ENCODE peak calls at places on chromosomes 13 and 19, in seven cellular contexts. R is aorta, S is HFF-Myc, O is body of pancreas, Q is lower lobe of right lung, M is mucosa of descending colon, B is left ventricle myocardium inferior. C is an unnamed sample.

GRCh38 chr19:3458229-3458555 is 22.1 kb downstream of the SMIM24 start:
- DNase-seq in M (no peak), S (no peak), O (no peak), Q (no peak), R (peak), B (no peak), C (no peak)

GRCh38 chr19:42985588-42985987 is 40.7 kb downstream of the PSG11 start:
- DNase-seq in M (no peak), O (no peak), R (no peak), Q (no peak), S (no peak), B (no peak), C (no peak)

GRCh38 chr19:7219056-7219455 is 75.2 kb downstream of the INSR start:
- DNase-seq in S (no peak), Q (no peak), M (no peak), B (no peak), R (no peak), O (no peak), C (no peak)

GRCh38 chr13:112727581-112727980 is 37.7 kb downstream of the ATP11A start:
- DNase-seq in M (no peak), B (no peak), R (no peak), S (no peak), O (no peak), Q (no peak), C (no peak)

GRCh38 chr13:73717632-73718031 is 416.6 kb downstream of the KLF12 start:
- DNase-seq in S (no peak), O (peak), Q (no peak), R (no peak), M (no peak), B (no peak), C (no peak)

GRCh38 chr13:42239644-42240043 is 32.3 kb upstream of the AKAP11 start:
- DNase-seq in Q (no peak), S (no peak), B (no peak), R (no peak), O (no peak), M (no peak), C (no peak)

GRCh38 chr19:38134538-38135149 is 89.4 kb downstream of the DPF1 start:
- DNase-seq in M (no peak), B (no peak), R (no peak), Q (no peak), O (peak), S (peak), C (no peak)

GRCh38 chr19:35341006-35341405 is 6.7 kb upstream of the FFAR1 start:
- DNase-seq in B (no peak), R (peak), M (no peak), O (no peak), Q (peak), S (no peak), C (no peak)

GRCh38 chr13:30600470-30600869 is 17.2 kb upstream of the USPL1 start:
- DNase-seq in B (no peak), O (no peak), M (no peak), S (no peak), Q (peak), R (no peak), C (no peak)

GRCh38 chr13:45949161-45949560 is 97.6 kb upstream of the SIAH3 start:
- DNase-seq in R (no peak), S (no peak), O (no peak), M (no peak), B (no peak), Q (no peak), C (no peak)

GRCh38 chr19:46133101-46133627 is 8.7 kb upstream of the IGFL3 start:
- DNase-seq in Q (no peak), R (no peak), O (peak), B (no peak), S (peak), M (no peak), C (peak)

GRCh38 chr13:112943309-112944125 is 25.5 kb upstream of the MCF2L start:
- DNase-seq in Q (peak), M (peak), S (no peak), R (peak), O (peak), B (peak), C (peak)

GRCh38 chr13:43006893-43007631 is 15.0 kb upstream of the EPSTI1 start:
- DNase-seq in R (no peak), Q (no peak), O (no peak), B (no peak), S (no peak), M (no peak), C (no peak)

GRCh38 chr13:30895773-30896172 is 10.3 kb upstream of the MEDAG start:
- DNase-seq in R (peak), M (no peak), S (no peak), O (peak), B (peak), Q (no peak), C (no peak)

GRCh38 chr19:10719466-10719961 is 1.6 kb downstream of the DNM2 start:
- DNase-seq in S (no peak), B (no peak), M (no peak), R (no peak), Q (no peak), O (no peak), C (no peak)

GRCh38 chr13:32587774-32588165 is 1.5 kb downstream of the PDS5B start:
- DNase-seq in B (no peak), Q (no peak), R (no peak), M (no peak), S (no peak), O (no peak), C (no peak)

GRCh38 chr13:73580868-73581267 is 522.1 kb downstream of the KLF5 start:
- DNase-seq in M (no peak), S (no peak), O (no peak), B (no peak), R (no peak), Q (no peak), C (no peak)

GRCh38 chr13:50644081-50644871 is 199.2 kb downstream of the DLEU7 start:
- DNase-seq in S (no peak), O (no peak), B (no peak), Q (no peak), R (no peak), M (no peak), C (no peak)

GRCh38 chr19:1112254-1113208 is 8.7 kb downstream of the GPX4 start:
- DNase-seq in Q (peak), O (peak), S (no peak), B (no peak), M (peak), R (no peak), C (no peak)

GRCh38 chr13:64793131-64793530 is 2437.0 kb downstream of the PCDH9 start:
- DNase-seq in R (no peak), S (no peak), O (no peak), Q (no peak), M (no peak), B (no peak), C (no peak)

GRCh38 chr13:65336916-65337315 is 1893.2 kb downstream of the PCDH9 start:
- DNase-seq in S (no peak), M (no peak), Q (no peak), R (no peak), O (no peak), B (no peak), C (no peak)

GRCh38 chr19:16891696-16892382 is 3.0 kb downstream of the F2RL3 start:
- DNase-seq in Q (no peak), S (no peak), M (no peak), B (no peak), O (no peak), R (no peak), C (no peak)

GRCh38 chr19:16892438-16892837 is 3.6 kb downstream of the F2RL3 start:
- DNase-seq in R (no peak), Q (no peak), B (no peak), M (no peak), O (no peak), S (no peak), C (no peak)

GRCh38 chr19:16894080-16894479 is 5.3 kb downstream of the F2RL3 start:
- DNase-seq in M (no peak), R (no peak), S (no peak), O (no peak), B (no peak), Q (no peak), C (peak)

GRCh38 chr19:16893686-16893990 is 4.8 kb downstream of the F2RL3 start:
- DNase-seq in S (no peak), B (no peak), Q (no peak), R (no peak), M (no peak), O (no peak), C (peak)

GRCh38 chr19:16892868-16893685 is 4.3 kb downstream of the F2RL3 start:
- DNase-seq in B (no peak), Q (no peak), O (no peak), S (no peak), R (no peak), M (no peak), C (no peak)
- H3K4me3 ChIP-seq in B (no peak), Q (peak), O (no peak), S (no peak), R (no peak), M (no peak), C (no peak)

GRCh38 chr19:54470276-54470887 is 2.7 kb downstream of the CDC42EP5 start:
- DNase-seq in B (no peak), Q (no peak), S (no peak), O (no peak), M (no peak), R (no peak), C (no peak)

GRCh38 chr19:54475706-54476105 is 2.6 kb upstream of the CDC42EP5 start:
- DNase-seq in S (no peak), Q (no peak), R (no peak), O (no peak), M (peak), B (no peak), C (no peak)

GRCh38 chr19:54470991-54471782 is 1.9 kb downstream of the CDC42EP5 start:
- DNase-seq in S (no peak), R (peak), M (peak), B (peak), Q (peak), O (peak), C (no peak)

GRCh38 chr19:54473983-54474382 is 887 bp upstream of the CDC42EP5 start:
- DNase-seq in M (peak), R (no peak), B (no peak), S (no peak), O (no peak), Q (no peak), C (no peak)

DNA sequence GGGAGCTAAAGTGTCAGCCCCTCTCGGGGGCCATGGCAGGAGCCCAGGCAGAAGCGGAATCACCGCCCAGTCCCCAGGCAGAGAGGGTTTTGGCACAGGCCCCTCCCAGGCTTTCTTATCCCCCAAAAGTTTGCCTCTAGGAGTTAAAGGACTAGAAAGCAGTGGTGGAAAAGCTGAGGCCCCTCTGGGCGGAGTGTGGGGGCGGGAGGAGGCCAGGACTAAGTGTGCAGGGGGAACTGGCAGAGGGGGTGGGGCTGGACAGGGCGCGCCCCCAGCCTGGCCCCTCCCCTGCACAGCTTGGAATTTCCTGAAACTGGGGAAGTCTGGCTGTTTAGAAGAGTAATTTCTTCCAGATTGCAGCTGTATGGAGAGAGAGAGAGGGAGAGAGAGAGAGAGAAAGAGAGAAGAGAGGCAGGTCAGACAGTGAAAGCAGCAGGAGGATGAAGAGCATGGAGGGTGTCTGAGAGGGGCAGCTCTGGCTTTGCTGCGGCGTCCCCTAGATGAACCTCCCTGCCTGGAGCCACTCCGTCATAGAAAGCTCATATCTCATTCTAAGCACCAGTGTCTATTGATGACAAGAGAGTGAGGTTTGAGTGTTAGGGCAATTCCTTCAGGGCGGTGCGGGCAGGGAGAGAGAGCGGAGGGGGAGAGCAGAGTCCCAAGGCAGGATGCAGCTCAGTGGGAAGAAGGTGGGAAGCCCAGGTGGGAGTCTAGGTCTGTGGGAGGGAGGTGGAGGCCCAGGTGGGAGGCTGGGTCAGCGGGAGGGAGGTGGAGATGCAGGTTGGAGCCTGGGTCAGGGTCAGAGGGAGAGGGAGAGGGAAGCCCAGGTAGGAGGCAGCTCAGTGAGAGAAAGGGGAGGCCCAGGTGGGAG is at the start of gene CDC42EP5:
- DNase-seq in R (peak), B (peak), O (peak), S (peak), Q (peak), M (peak), C (no peak)
- H3K4me3 ChIP-seq in R (peak), B (peak), O (no peak), S (peak), Q (peak), M (peak), C (no peak)

DNA sequence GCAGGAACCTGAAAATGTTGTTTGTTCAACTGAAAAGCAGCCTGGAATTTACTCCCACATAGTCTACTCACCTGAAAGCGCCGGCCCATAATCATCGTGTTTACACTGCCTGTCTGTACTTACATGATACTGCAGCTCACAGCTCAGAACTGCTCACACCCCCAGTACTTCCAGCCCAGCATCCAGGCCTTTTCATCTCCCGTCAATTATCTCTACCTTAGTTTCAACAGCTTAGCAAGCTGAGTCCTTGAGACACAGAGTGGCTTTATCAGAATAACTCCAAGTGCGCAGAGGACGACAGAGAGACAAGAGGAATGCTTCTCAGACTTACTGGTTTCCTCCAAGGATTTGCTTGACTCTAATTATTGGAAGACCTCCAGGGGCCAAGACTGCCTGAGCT is 555.9 kb downstream of the EFNB2 start:
- DNase-seq in M (peak), S (no peak), R (no peak), B (no peak), Q (no peak), O (peak), C (peak)
- H3K4me3 ChIP-seq in M (no peak), S (no peak), R (no peak), B (no peak), Q (no peak), O (no peak), C (no peak)

GRCh38 chr13:105527127-105527526 is 1008.3 kb downstream of the EFNB2 start:
- DNase-seq in B (no peak), S (no peak), R (no peak), M (no peak), Q (no peak), O (no peak), C (no peak)

DNA sequence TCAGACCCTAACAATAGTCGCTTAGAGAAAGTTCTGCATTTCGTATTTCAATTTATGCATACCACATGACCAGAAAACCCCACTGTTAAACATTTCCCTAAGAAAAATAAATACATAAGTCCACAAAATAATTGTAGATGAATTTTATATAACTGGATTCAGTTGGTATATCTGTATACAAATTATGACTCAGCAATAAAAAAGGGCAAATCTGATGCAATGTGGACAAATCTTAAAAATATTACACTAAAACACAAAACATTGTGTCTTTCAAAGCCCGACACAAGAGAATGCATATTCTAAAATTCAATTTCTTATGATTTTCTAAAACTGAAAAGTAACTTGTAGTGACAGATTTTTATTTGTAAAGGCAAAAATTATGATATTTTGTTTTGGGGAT is 1005.0 kb downstream of the EFNB2 start:
- DNase-seq in O (no peak), R (no peak), M (no peak), S (no peak), Q (no peak), B (no peak), C (no peak)
- H3K4me3 ChIP-seq in O (no peak), R (no peak), M (no peak), S (no peak), Q (no peak), B (no peak), C (no peak)

DNA sequence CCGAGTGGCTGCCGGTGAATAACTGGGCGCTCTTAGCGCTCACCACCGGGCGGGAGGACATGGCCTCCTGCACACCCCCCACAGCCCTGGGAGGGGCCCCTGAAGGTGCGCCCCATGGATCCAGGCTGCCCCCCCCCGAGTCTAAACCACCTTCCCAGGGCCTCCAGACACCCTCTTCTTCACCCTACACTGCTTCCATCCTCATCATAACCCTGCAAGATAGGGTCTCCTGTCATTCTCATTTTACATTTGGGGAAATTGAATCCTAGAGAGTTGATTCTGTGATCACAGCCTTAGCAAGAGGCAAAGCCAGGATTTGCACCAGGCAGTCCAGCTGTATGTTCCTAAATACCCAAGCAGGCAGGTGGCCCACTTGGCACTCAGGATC is 110.8 kb downstream of the PTPRS start:
- DNase-seq in S (no peak), R (no peak), M (no peak), O (no peak), B (no peak), Q (no peak), C (no peak)
- H3K4me3 ChIP-seq in S (no peak), R (no peak), M (no peak), O (no peak), B (peak), Q (no peak), C (no peak)

GRCh38 chr19:53912653-53913052 is 3.6 kb downstream of the CACNG7 start:
- DNase-seq in M (no peak), R (no peak), B (no peak), S (no peak), O (no peak), Q (no peak), C (no peak)
- H3K4me3 ChIP-seq in M (no peak), R (no peak), B (no peak), S (no peak), O (no peak), Q (no peak), C (no peak)

GRCh38 chr19:56663931-56664500 is 7.5 kb downstream of the ZNF835 start:
- DNase-seq in B (no peak), S (no peak), M (no peak), R (no peak), O (no peak), Q (no peak), C (no peak)

GRCh38 chr19:56660381-56661105 is 11.0 kb downstream of the ZNF835 start:
- DNase-seq in S (no peak), M (no peak), B (peak), O (peak), Q (no peak), R (no peak), C (no peak)

GRCh38 chr19:56664511-56664910 is 7.0 kb downstream of the ZNF835 start:
- DNase-seq in O (no peak), M (no peak), B (no peak), R (no peak), S (no peak), Q (no peak), C (no peak)

GRCh38 chr19:56661248-56661647 is 10.3 kb downstream of the ZNF835 start:
- DNase-seq in O (no peak), S (no peak), Q (no peak), M (no peak), B (no peak), R (no peak), C (no peak)
- H3K4me3 ChIP-seq in O (no peak), S (no peak), Q (no peak), M (no peak), B (no peak), R (no peak), C (no peak)

GRCh38 chr13:61935710-61936109 is 520.1 kb upstream of the PCDH20 start:
- DNase-seq in R (no peak), B (no peak), M (no peak), S (no peak), O (no peak), Q (no peak), C (no peak)
- H3K4me3 ChIP-seq in R (no peak), B (no peak), M (no peak), S (no peak), O (no peak), Q (no peak), C (no peak)

GRCh38 chr13:104586010-104586746 is 1520.0 kb upstream of the SLC10A2 start:
- DNase-seq in M (no peak), S (no peak), R (no peak), O (peak), B (no peak), Q (no peak), C (no peak)
- H3K4me3 ChIP-seq in M (no peak), S (no peak), R (no peak), O (no peak), B (no peak), Q (no peak), C (no peak)

GRCh38 chr13:44458313-44458975 is 84.8 kb downstream of the SERP2 start:
- DNase-seq in B (no peak), M (no peak), Q (no peak), R (peak), O (no peak), S (no peak), C (no peak)
- H3K4me3 ChIP-seq in B (no peak), M (no peak), Q (no peak), R (no peak), O (no peak), S (no peak), C (no peak)